ENCODE peak calls at places on chromosome 16, in nine cellular contexts. L is endothelial cell of umbilical vein, M is A549, O is stomach, B is body of pancreas, F is IMR-90, C is heart left ventricle, Z is transverse colon, A is GM12878. U is an unnamed sample.

GRCh38 chr16:56245197-56245596 is 53.9 kb downstream of the GNAO1 start:
- DNase-seq in F (peak; percentile 8), C (no peak), B (no peak), Z (no peak), O (no peak), M (no peak), L (no peak), A (no peak), U (no peak)

GRCh38 chr16:79294568-79294967 is 306.0 kb downstream of the MAF start:
- DNase-seq in O (no peak), M (no peak), Z (no peak), F (no peak), L (no peak), B (no peak), C (no peak), A (no peak), U (no peak)

GRCh38 chr16:23530062-23530461 is 19.8 kb upstream of the GGA2 start:
- DNase-seq in M (no peak), L (no peak), O (no peak), F (no peak), C (no peak), Z (no peak), B (no peak), A (no peak), U (no peak)

GRCh38 chr16:73771676-73772075 is 524.9 kb upstream of the PSMD7 start:
- DNase-seq in O (no peak), M (no peak), B (no peak), F (no peak), A (no peak), L (no peak), Z (no peak), C (no peak), U (no peak)

GRCh38 chr16:55039931-55040330 is 109.3 kb downstream of the IRX5 start:
- DNase-seq in Z (no peak), C (no peak), M (no peak), F (no peak), B (no peak), L (no peak), A (no peak), O (no peak), U (no peak)

GRCh38 chr16:84062734-84063640 is 20.4 kb upstream of the SLC38A8 start:
- DNase-seq in L (peak; percentile 73), F (peak; percentile 74), M (peak; percentile 78), C (peak; percentile 73), Z (peak; percentile 70), O (peak; percentile 76), A (no peak), B (peak; percentile 77), U (peak; percentile 93)

GRCh38 chr16:65071371-65072311 is 50.2 kb downstream of the CDH11 start:
- DNase-seq in C (peak; percentile 16), O (no peak), Z (peak; percentile 12), A (no peak), M (no peak), B (peak; percentile 15), F (peak; percentile 64), L (peak; percentile 4), U (peak; percentile 27)

GRCh38 chr16:55508271-55508921 is 476 bp upstream of the LPCAT2 start:
- DNase-seq in B (no peak), L (no peak), M (no peak), A (no peak), F (no peak), Z (no peak), O (no peak), C (no peak), U (no peak)

GRCh38 chr16:79307214-79307613 is 293.3 kb downstream of the MAF start:
- DNase-seq in A (no peak), C (peak; percentile 44), M (no peak), F (no peak), L (no peak), Z (peak; percentile 30), O (no peak), B (peak; percentile 16), U (peak; percentile 28)

GRCh38 chr16:457732-458400 is 32.4 kb downstream of the RAB11FIP3 start:
- DNase-seq in M (peak; percentile 57), Z (no peak), F (no peak), L (peak; percentile 77), A (no peak), B (peak; percentile 60), O (no peak), C (no peak), U (peak; percentile 57)

GRCh38 chr16:27430923-27431484 is 29.0 kb downstream of the IL21R start:
- DNase-seq in C (peak; percentile 8), L (peak; percentile 17), Z (no peak), F (peak; percentile 52), B (no peak), A (no peak), M (no peak), O (peak; percentile 13), U (no peak)

GRCh38 chr16:24689128-24689527 is 40.3 kb upstream of the TNRC6A start:
- DNase-seq in B (no peak), C (no peak), M (peak; percentile 85), O (no peak), L (peak; percentile 42), Z (no peak), A (no peak), F (peak; percentile 48), U (peak; percentile 58)

GRCh38 chr16:25198021-25198420 is 18.7 kb upstream of the AQP8 start:
- DNase-seq in Z (no peak), O (no peak), F (peak; percentile 18), B (no peak), L (no peak), M (peak; percentile 18), C (no peak), A (no peak), U (no peak)

GRCh38 chr16:8678068-8678927 is 3.9 kb downstream of the ABAT start:
- DNase-seq in Z (no peak), C (no peak), A (no peak), B (no peak), M (peak; percentile 37), O (no peak), L (no peak), F (peak; percentile 80), U (no peak)

GRCh38 chr16:2915196-2915929 is 3.6 kb downstream of the FLYWCH1 start:
- DNase-seq in Z (no peak), B (no peak), O (no peak), M (no peak), C (no peak), F (no peak), L (no peak), A (no peak), U (no peak)
- H3K4me1 ChIP-seq in Z (peaks cover 23% of the 10 kb centered on the region), B (peaks cover 24% of the 10 kb centered on the region), O (peaks cover 32% of the 10 kb centered on the region), M (peaks cover 25% of the 10 kb centered on the region), C (peaks cover 26% of the 10 kb centered on the region), F (peaks cover 7% of the 10 kb centered on the region), L (peaks cover 26% of the 10 kb centered on the region), A (peaks cover 3% of the 10 kb centered on the region), U (peaks cover 7% of the 10 kb centered on the region)

GRCh38 chr16:57998992-57999365 is 1.5 kb downstream of the ZNF319 start:
- DNase-seq in M (no peak), C (no peak), L (no peak), F (no peak), O (no peak), B (no peak), Z (no peak), A (no peak), U (no peak)
- H3K4me3 ChIP-seq in M (peak overlapping the region; percentile 99), C (peak overlapping the region; percentile 76), L (no peak overlapping the region), F (peak overlapping the region; percentile 2), O (peak overlapping the region; percentile 70), B (no peak overlapping the region), Z (no peak overlapping the region), A (no peak overlapping the region), U (no peak overlapping the region)

GRCh38 chr16:30567991-30568638 is 3.4 kb downstream of the ZNF688 start:
- DNase-seq in O (no peak), B (no peak), M (peak; percentile 78), F (peak; percentile 74), C (no peak), Z (peak; percentile 46), L (no peak), A (peak; percentile 66), U (no peak)

GRCh38 chr16:30574678-30575077 is 3.2 kb upstream of the ZNF688 start:
- DNase-seq in Z (no peak), A (no peak), B (no peak), L (no peak), O (no peak), M (no peak), C (no peak), F (no peak), U (no peak)

GRCh38 chr16:30570621-30571443 is 682 bp downstream of the ZNF688 start:
- DNase-seq in C (no peak), L (peak; percentile 42), F (peak; percentile 28), Z (no peak), O (peak; percentile 28), B (peak; percentile 28), A (no peak), M (no peak), U (peak; percentile 49)

GRCh38 chr16:30569746-30570325 is 1.7 kb downstream of the ZNF688 start:
- DNase-seq in L (no peak), B (no peak), A (no peak), O (no peak), Z (no peak), M (no peak), F (no peak), C (no peak), U (no peak)

GRCh38 chr16:30571444-30572322 is at the start of gene ZNF688:
- DNase-seq in Z (peak; percentile 96), O (peak; percentile 94), B (peak; percentile 92), L (peak; percentile 97), M (peak; percentile 95), C (peak; percentile 96), F (peak; percentile 96), A (peak; percentile 95), U (peak; percentile 96)
- TF ChIP-seq POLR2A in Z (peak; percentile 74), O (no peak), B (peak; percentile 75), L (peak; percentile 86), M (peak; percentile 46), C (no peak), F (no peak), A (peak; percentile 67), U (no peak)

GRCh38 chr16:2769675-2770056 is 7.4 kb downstream of the ELOB start:
- DNase-seq in B (no peak), C (no peak), Z (peak; percentile 89), L (no peak), A (no peak), M (peak; percentile 41), F (no peak), O (peak; percentile 75), U (peak; percentile 83)

GRCh38 chr16:2770057-2770780 is 6.9 kb downstream of the ELOB start:
- DNase-seq in O (no peak), A (no peak), B (no peak), Z (no peak), F (no peak), L (no peak), M (peak; percentile 55), C (no peak), U (peak; percentile 55)

GRCh38 chr16:2767891-2768290 is 9.2 kb downstream of the ELOB start:
- DNase-seq in M (no peak), C (no peak), F (no peak), O (no peak), A (no peak), B (no peak), Z (no peak), L (no peak), U (no peak)

GRCh38 chr16:2768403-2769089 is 8.5 kb downstream of the ELOB start:
- DNase-seq in A (no peak), B (no peak), L (no peak), F (no peak), M (no peak), Z (no peak), O (no peak), C (no peak), U (no peak)

DNA sequence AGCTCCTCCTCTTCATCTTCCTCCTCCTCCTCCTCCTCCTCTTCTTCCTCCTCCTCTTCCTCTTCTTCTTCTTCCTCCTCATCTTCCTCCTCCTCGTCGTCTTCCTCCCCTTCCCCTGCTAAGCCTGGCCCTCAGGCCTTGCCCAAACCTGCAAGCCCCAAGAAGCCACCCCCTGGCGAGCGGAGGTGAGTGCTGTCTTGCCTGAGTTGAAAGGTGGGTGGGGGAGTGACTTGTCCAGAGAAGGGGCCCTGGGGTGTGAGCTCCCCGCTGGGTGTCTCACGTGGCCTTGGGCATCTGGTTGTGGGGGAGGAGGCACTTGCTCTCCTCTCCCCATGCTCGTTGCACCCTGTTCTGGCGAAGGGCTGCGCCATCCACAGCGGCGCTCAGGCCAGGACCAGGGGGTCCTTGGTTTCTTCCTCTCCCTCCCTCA is 8.0 kb downstream of the ELOB start:
- DNase-seq in B (no peak), C (no peak), A (no peak), F (no peak), M (no peak), L (no peak), O (no peak), Z (no peak), U (no peak)
- H3K4me1 ChIP-seq in B (peaks cover 11% of the 10 kb centered on the region), C (peaks cover 18% of the 10 kb centered on the region), A (no peaks in the 10 kb centered on the region), F (peaks cover 8% of the 10 kb centered on the region), M (peaks cover 44% of the 10 kb centered on the region), L (no peaks in the 10 kb centered on the region), O (peaks cover 63% of the 10 kb centered on the region), Z (peaks cover 36% of the 10 kb centered on the region), U (peaks cover 39% of the 10 kb centered on the region)

U was measured in testis.